ENCODE peak calls at places on chromosomes 3 and 15, in four cellular contexts. One of them, this sample, is unnamed.

GRCh38 chr15:80379671-80380070 is 24.5 kb upstream of the ARNT2 start:
- DNase-seq in transverse colon: no peak
- DNase-seq in GM06990: no peak
- DNase-seq in WERI-Rb-1: no peak
- DNase-seq in this sample: no peak

GRCh38 chr15:76058714-76059319 is 968 bp upstream of the TMEM266 start:
- DNase-seq in transverse colon: no peak
- DNase-seq in GM06990: peak
- DNase-seq in WERI-Rb-1: peak
- DNase-seq in this sample: peak

GRCh38 chr15:73388256-73388781 is 19.6 kb upstream of the HCN4 start:
- DNase-seq in transverse colon: no peak
- DNase-seq in GM06990: no peak
- DNase-seq in WERI-Rb-1: no peak
- DNase-seq in this sample: peak

GRCh38 chr15:94615688-94616087 is 384.3 kb downstream of the MCTP2 start:
- DNase-seq in transverse colon: no peak
- DNase-seq in GM06990: no peak
- DNase-seq in WERI-Rb-1: no peak
- DNase-seq in this sample: no peak

GRCh38 chr3:12832350-12833225 is 8.8 kb downstream of the RPL32 start:
- DNase-seq in transverse colon: no peak
- DNase-seq in GM06990: no peak
- DNase-seq in WERI-Rb-1: no peak
- DNase-seq in this sample: no peak

GRCh38 chr15:70788114-70789049 is 25.0 kb upstream of the UACA start:
- DNase-seq in transverse colon: no peak
- DNase-seq in GM06990: no peak
- DNase-seq in WERI-Rb-1: no peak
- DNase-seq in this sample: no peak

GRCh38 chr15:77819841-77820728 is 187.4 kb upstream of the LINGO1 start:
- DNase-seq in transverse colon: peak
- DNase-seq in GM06990: no peak
- DNase-seq in WERI-Rb-1: peak
- DNase-seq in this sample: peak

GRCh38 chr15:62486041-62486440 is 321.0 kb upstream of the C2CD4B start:
- DNase-seq in transverse colon: no peak
- DNase-seq in GM06990: no peak
- DNase-seq in WERI-Rb-1: no peak
- DNase-seq in this sample: no peak

GRCh38 chr3:21524113-21524512 is 226.9 kb downstream of the ZNF385D start:
- DNase-seq in transverse colon: no peak
- DNase-seq in GM06990: no peak
- DNase-seq in WERI-Rb-1: no peak
- DNase-seq in this sample: no peak

GRCh38 chr3:27335571-27335970 is 33.6 kb downstream of the NEK10 start:
- DNase-seq in transverse colon: no peak
- DNase-seq in GM06990: no peak
- DNase-seq in WERI-Rb-1: no peak
- DNase-seq in this sample: no peak

GRCh38 chr3:65955792-65956477 is 82.8 kb downstream of the MAGI1 start:
- DNase-seq in transverse colon: peak
- DNase-seq in GM06990: no peak
- DNase-seq in WERI-Rb-1: no peak
- DNase-seq in this sample: no peak

GRCh38 chr3:87318609-87319008 is 42.2 kb upstream of the POU1F1 start:
- DNase-seq in transverse colon: no peak
- DNase-seq in GM06990: no peak
- DNase-seq in WERI-Rb-1: no peak
- DNase-seq in this sample: no peak

GRCh38 chr3:87329065-87329464 is 52.7 kb upstream of the POU1F1 start:
- DNase-seq in transverse colon: no peak
- DNase-seq in GM06990: no peak
- DNase-seq in WERI-Rb-1: no peak
- DNase-seq in this sample: no peak

GRCh38 chr3:87320748-87321634 is 44.6 kb upstream of the POU1F1 start:
- DNase-seq in transverse colon: no peak
- DNase-seq in GM06990: no peak
- DNase-seq in WERI-Rb-1: no peak
- DNase-seq in this sample: no peak

DNA sequence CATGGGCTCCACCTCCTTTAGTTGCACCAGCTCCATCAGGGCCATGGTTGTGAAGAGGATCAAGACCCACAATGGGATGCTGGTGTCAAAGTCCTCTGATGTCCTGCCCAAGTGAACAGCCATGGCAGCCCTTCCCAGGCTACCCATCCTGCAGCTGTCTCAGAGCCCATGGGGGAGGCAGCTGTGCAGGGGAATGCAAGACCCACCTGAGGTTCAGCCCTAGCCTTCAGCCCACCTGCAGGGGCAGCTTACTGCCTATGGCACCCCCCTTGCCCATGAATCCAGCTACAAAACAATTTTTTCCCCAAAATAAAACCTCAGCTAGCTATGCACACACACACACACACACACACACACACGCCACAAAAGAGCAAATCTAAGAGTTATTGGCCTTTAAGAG is 48.2 kb upstream of the POU1F1 start:
- DNase-seq in transverse colon: no peak
- DNase-seq in GM06990: no peak
- DNase-seq in WERI-Rb-1: no peak
- DNase-seq in this sample: no peak
- TF ChIP-seq CTCF in transverse colon: no peak
- TF ChIP-seq CTCF in GM06990: no peak
- TF ChIP-seq CTCF in WERI-Rb-1: no peak
- TF ChIP-seq CTCF in this sample: no peak

GRCh38 chr3:46506526-46506925 is 8.8 kb downstream of the RTP3 start:
- DNase-seq in transverse colon: no peak
- DNase-seq in GM06990: no peak
- DNase-seq in WERI-Rb-1: no peak
- DNase-seq in this sample: no peak

GRCh38 chr3:46512191-46512590 is 14.4 kb downstream of the RTP3 start:
- DNase-seq in transverse colon: no peak
- DNase-seq in GM06990: no peak
- DNase-seq in WERI-Rb-1: no peak
- DNase-seq in this sample: no peak

GRCh38 chr3:46505953-46506352 is 8.2 kb downstream of the RTP3 start:
- DNase-seq in transverse colon: no peak
- DNase-seq in GM06990: no peak
- DNase-seq in WERI-Rb-1: no peak
- DNase-seq in this sample: no peak

GRCh38 chr3:46508850-46509591 is 11.2 kb downstream of the RTP3 start:
- DNase-seq in transverse colon: no peak
- DNase-seq in GM06990: no peak
- DNase-seq in WERI-Rb-1: peak
- DNase-seq in this sample: no peak

DNA sequence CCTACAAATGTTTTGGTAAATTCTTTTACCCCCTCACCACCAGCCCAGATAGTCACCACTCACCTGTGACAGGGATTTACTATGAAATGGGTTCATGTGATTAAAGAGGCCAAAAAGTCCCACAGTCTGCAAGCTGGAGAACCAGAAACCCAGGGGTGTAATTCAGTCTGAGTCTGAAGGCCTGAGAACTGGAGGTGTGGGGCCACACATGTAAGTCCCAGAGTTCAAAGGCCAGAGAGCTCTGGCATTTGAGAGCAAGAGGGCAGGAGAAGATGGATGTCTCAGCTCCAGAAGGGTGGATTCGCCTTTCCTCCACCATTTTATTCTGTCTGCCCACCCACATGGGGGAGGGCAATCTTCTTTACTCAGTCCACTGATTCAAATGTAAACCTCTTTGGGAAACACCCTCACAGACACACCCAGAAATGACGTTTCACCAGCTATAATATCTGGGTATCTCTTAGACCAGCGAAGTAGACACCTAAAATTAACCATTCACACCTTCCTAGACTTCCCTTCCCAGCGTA is 11.9 kb downstream of the RTP3 start:
- DNase-seq in transverse colon: no peak
- DNase-seq in GM06990: no peak
- DNase-seq in WERI-Rb-1: peak
- DNase-seq in this sample: no peak
- TF ChIP-seq CTCF in transverse colon: no peak
- TF ChIP-seq CTCF in GM06990: no peak
- TF ChIP-seq CTCF in WERI-Rb-1: no peak
- TF ChIP-seq CTCF in this sample: no peak

DNA sequence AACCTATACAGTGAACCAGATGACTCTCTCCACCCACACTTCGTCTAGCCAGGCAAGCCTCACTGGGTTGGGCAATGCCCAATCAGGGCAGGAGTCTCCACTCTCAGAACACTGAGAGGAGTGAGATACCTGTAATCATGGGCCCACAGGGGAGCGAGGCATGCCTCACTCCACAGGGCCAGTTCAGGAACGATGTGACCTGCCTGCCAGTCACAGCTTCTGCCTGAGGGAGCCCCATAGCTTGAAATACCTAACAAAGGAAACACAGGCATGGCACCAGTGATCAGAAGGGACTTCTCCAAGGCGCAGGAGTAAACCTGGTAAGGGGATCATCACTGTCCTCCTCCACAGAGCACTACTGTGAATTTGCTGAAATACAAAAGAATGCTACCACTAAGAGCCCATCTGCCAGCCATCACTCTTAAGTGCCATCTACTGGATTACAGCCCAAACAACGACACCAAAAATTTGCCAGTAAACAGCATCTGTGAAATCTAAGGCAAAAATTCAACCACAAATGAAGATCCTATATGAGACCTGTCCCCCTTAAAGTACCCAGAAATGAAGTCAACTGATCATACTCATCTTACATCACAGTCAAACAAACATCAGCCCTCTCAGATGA is 689.9 kb upstream of the SEMA6D start:
- DNase-seq in transverse colon: no peak
- DNase-seq in GM06990: no peak
- DNase-seq in WERI-Rb-1: peak
- DNase-seq in this sample: no peak
- TF ChIP-seq CTCF in transverse colon: no peak
- TF ChIP-seq CTCF in GM06990: peak
- TF ChIP-seq CTCF in WERI-Rb-1: peak
- TF ChIP-seq CTCF in this sample: no peak

GRCh38 chr3:115617573-115617972 is 5.7 kb upstream of the GAP43 start:
- DNase-seq in transverse colon: no peak
- DNase-seq in GM06990: no peak
- DNase-seq in WERI-Rb-1: no peak
- DNase-seq in this sample: no peak

GRCh38 chr3:115616461-115616860 is 6.8 kb upstream of the GAP43 start:
- DNase-seq in transverse colon: no peak
- DNase-seq in GM06990: no peak
- DNase-seq in WERI-Rb-1: no peak
- DNase-seq in this sample: no peak

GRCh38 chr3:115615001-115615447 is 8.3 kb upstream of the GAP43 start:
- DNase-seq in transverse colon: no peak
- DNase-seq in GM06990: no peak
- DNase-seq in WERI-Rb-1: no peak
- DNase-seq in this sample: peak

GRCh38 chr3:115615451-115615850 is 7.9 kb upstream of the GAP43 start:
- DNase-seq in transverse colon: no peak
- DNase-seq in GM06990: no peak
- DNase-seq in WERI-Rb-1: no peak
- DNase-seq in this sample: no peak
- TF ChIP-seq CTCF in transverse colon: no peak
- TF ChIP-seq CTCF in GM06990: no peak
- TF ChIP-seq CTCF in WERI-Rb-1: no peak
- TF ChIP-seq CTCF in this sample: no peak

DNA sequence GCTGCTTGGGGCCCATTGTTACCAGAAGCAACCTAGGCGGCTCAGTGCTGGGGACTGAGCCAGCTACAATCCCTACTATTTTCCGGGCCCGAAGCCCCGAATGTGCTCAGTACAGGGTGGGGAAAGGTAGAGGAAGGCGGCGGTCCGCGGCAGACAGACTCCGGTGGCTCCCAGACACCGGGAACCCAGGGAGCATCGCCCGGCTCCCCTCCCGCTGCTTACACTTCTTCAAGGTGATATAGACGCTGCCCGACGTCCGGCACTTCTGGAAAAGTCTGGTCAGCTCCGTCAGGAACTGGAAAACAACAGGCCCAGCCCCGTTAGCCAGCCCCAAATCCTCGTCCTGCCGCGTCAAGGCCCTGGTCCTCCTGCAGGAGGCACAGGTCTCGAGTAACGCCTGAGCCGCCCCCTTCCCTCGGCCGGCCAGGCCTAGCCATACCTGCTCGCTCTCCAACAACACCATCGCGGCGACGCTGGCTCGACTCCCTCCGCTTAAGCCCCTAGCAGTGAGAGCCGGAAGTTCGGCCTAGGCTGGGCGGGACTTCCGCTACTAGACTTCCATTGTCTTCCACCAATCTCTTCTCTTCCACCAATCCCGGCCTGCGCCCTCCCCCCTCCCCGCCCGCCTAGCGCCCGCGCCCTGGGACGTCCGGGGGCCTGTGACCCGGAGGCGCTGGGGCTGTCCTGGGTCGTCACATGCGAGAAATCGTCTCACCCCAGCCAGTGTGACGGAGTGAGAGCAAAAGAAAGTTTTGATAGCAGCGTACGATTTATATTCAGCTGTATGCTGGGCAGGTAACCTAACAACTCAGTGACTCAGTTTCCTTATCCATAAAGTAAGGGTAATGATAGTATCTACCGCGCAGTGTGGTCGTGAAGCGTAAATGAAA is at the start of gene SRP14:
- DNase-seq in transverse colon: peak
- DNase-seq in GM06990: peak
- DNase-seq in WERI-Rb-1: peak
- DNase-seq in this sample: peak
- TF ChIP-seq CTCF in transverse colon: peak
- TF ChIP-seq CTCF in GM06990: no peak
- TF ChIP-seq CTCF in WERI-Rb-1: no peak
- TF ChIP-seq CTCF in this sample: no peak

GRCh38 chr3:9715764-9716437 is 12.3 kb downstream of the CPNE9 start:
- DNase-seq in transverse colon: peak
- DNase-seq in GM06990: no peak
- DNase-seq in WERI-Rb-1: no peak
- DNase-seq in this sample: peak
- TF ChIP-seq CTCF in transverse colon: peak
- TF ChIP-seq CTCF in GM06990: peak
- TF ChIP-seq CTCF in WERI-Rb-1: no peak
- TF ChIP-seq CTCF in this sample: peak

DNA sequence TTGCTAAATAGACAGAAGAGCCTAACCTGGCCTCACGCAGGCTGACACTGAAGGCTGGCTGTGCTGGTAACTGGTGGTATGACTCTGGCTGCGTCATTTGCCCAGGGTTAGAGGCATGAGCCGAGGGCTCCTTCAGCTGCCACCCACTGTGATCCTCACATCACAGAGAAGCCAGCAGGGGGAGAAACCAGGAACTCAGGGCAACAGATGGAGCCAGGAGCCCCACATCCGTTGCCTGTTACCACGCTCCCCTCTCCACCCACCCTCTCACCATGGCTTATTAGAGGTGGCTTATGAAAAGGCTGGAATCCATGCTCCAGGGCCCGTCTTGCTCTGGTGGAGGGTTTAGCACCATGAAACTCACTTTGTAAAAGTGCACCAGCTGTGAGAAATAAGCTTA is 60.7 kb downstream of the ASB7 start:
- DNase-seq in transverse colon: no peak
- DNase-seq in GM06990: no peak
- DNase-seq in WERI-Rb-1: peak
- DNase-seq in this sample: peak
- TF ChIP-seq CTCF in transverse colon: no peak
- TF ChIP-seq CTCF in GM06990: peak
- TF ChIP-seq CTCF in WERI-Rb-1: peak
- TF ChIP-seq CTCF in this sample: peak

GRCh38 chr3:14549256-14549931 is 9.3 kb upstream of the GRIP2 start:
- DNase-seq in transverse colon: no peak
- DNase-seq in GM06990: no peak
- DNase-seq in WERI-Rb-1: no peak
- DNase-seq in this sample: no peak
- TF ChIP-seq CTCF in transverse colon: peak
- TF ChIP-seq CTCF in GM06990: peak
- TF ChIP-seq CTCF in WERI-Rb-1: peak
- TF ChIP-seq CTCF in this sample: peak

GRCh38 chr15:58313810-58314592 is 117.8 kb upstream of the LIPC start:
- DNase-seq in transverse colon: no peak
- DNase-seq in GM06990: no peak
- DNase-seq in WERI-Rb-1: no peak
- DNase-seq in this sample: no peak
- TF ChIP-seq CTCF in transverse colon: no peak
- TF ChIP-seq CTCF in GM06990: no peak
- TF ChIP-seq CTCF in WERI-Rb-1: no peak
- TF ChIP-seq CTCF in this sample: no peak